ENCODE peak calls at places on chromosomes 5 and 9, in five cellular contexts. H is CD4-positive, CD25-positive, alpha-beta regulatory T cell; X is lower lobe of right lung; P is stomach; L is GM23248. K is an unnamed sample.

GRCh38 chr5:66929281-66929680 is 267.3 kb downstream of the CD180 start:
- DNase-seq in H (no peak), X (no peak), P (no peak), L (no peak), K (no peak)

GRCh38 chr9:91855196-91855595 is 94.8 kb downstream of the ROR2 start:
- DNase-seq in H (no peak), X (no peak), P (no peak), L (no peak), K (no peak)

GRCh38 chr9:92614763-92615441 is 55.0 kb downstream of the IPPK start:
- DNase-seq in H (no peak), X (no peak), P (no peak), L (peak), K (no peak)

GRCh38 chr5:145471831-145472616 is 363.1 kb downstream of the PRELID2 start:
- DNase-seq in H (no peak), X (no peak), P (peak), L (peak), K (no peak)

GRCh38 chr5:159156839-159157238 is 52.5 kb downstream of the RNF145 start:
- DNase-seq in H (peak), X (no peak), P (no peak), L (peak), K (no peak)

GRCh38 chr5:26761040-26761439 is 277.3 kb downstream of the CDH9 start:
- DNase-seq in H (no peak), X (no peak), P (no peak), L (no peak), K (no peak)

GRCh38 chr9:99635032-99635431 is 186.7 kb upstream of the NR4A3 start:
- DNase-seq in H (no peak), X (no peak), P (no peak), L (peak), K (no peak)

GRCh38 chr9:95609426-95609825 is 92.7 kb upstream of the PTCH1 start:
- DNase-seq in H (no peak), X (no peak), P (no peak), L (no peak), K (no peak)

GRCh38 chr5:15513379-15513778 is 13.4 kb downstream of the FBXL7 start:
- DNase-seq in H (no peak), X (no peak), P (no peak), L (no peak), K (no peak)

DNA sequence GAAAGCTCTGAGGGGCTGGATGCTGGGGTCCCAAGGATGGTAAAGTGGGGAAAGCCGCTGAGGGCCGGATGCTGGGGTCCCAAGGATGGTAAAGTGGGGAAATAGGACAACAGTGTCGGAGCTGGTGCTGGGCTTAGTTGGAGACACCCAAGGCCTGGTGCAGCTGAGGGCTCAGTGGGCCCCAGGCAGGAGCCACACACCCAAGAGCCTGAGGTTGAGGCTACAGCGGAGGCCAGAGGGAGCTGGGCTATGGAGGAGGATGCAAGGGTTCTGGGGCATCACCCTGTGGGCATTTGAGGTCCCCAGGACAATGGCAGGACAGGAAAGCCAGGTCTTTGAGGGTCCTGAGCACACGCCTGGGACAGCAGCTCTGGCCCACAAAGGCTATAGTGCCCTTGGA is 19.1 kb upstream of the SLC9A3 start:
- DNase-seq in H (no peak), X (peak), P (no peak), L (no peak), K (peak)
- H3K4me3 ChIP-seq in H (no peak), X (no peak), P (no peak), L (no peak), K (no peak)

DNA sequence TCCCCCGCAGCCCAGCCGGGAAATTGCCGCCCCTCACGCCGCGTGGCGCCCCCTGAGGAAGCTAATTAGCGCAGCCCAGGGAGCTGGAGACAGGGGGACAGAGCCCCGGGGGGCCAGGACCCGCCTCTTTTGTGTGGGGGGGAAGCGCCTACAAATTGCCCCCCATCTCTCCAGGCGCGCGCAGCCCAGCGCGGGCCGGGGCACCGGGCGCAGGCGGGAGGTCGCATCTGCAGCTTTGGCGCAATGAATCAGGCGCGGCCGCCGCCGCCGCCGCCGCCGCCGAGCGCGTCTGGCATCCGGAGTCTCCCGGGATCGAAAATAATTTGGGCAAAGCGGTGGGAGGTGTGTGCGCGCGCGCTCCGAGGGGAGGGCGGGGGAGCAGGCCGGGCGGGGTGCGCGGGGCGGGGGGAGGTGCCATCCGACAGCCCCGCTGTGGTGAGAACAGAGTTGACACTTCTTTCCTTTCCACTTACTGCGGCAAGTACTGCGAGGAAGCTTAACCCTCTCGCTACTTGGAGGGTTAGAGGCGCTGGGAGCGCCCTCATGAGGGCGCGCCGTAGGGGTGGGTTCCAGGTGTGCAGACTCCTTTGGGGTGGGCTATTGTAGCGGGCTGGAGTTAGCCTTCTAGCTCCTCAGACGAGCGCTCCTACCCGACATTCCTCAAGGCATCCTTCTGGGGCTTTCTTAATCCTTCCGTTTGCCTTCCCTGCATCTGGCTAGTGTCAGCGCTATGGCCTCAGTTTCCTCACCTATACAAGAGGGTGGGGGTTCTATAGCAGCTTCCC is 63.1 kb downstream of the CXXC5 start:
- DNase-seq in H (peak), X (no peak), P (no peak), L (peak), K (peak)
- H3K27ac ChIP-seq in H (no peak), X (no peak), P (peak), L (peak), K (peak)

DNA sequence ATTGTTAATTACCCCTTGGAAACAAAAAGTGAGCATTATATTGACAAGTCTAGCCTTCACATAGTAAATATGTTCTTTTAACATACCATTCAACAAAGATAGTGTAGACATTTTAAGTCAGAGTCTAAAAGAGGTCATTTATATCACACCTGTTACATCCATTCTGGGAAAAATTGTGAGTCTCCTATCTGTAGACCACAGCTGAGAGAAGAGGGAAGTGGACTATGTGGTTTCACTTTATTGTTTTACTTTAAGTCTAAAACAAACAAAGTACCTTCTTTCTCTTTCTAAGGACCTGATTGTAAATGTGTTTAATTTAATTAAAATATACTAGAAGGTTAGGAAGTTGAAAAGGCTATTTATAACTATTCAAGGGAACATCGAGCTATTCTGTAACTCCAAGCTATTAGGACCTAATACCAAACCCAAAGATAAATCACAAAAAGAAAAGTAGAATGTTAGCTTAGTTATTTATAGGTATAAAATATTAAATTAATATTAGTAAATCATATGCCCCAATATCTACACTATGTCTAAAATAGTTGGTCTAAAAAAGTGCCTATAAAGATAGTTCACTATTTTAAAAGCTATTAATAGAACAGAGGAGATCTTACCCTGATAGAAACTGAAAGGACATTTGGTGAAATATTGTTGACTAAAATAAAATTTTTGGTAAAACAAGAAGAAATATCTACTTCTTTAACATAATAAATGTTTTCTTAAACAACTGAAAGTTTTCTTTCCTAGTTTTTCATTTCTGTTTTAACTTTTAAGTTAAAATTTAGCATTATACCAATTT is 134.9 kb downstream of the TMEM167A start:
- DNase-seq in H (no peak), X (no peak), P (no peak), L (no peak), K (no peak)
- H3K4me3 ChIP-seq in H (no peak), X (no peak), P (no peak), L (no peak), K (no peak)

GRCh38 chr5:61624966-61625681 is 293.1 kb downstream of the ZSWIM6 start:
- DNase-seq in H (no peak), X (no peak), P (no peak), L (peak), K (no peak)

GRCh38 chr5:61625682-61626620 is 293.9 kb downstream of the ZSWIM6 start:
- DNase-seq in H (no peak), X (peak), P (peak), L (peak), K (peak)

GRCh38 chr5:61624553-61624952 is 292.5 kb downstream of the ZSWIM6 start:
- DNase-seq in H (no peak), X (no peak), P (no peak), L (no peak), K (no peak)

GRCh38 chr5:61623401-61624069 is 291.5 kb downstream of the ZSWIM6 start:
- DNase-seq in H (no peak), X (no peak), P (no peak), L (peak), K (no peak)

DNA sequence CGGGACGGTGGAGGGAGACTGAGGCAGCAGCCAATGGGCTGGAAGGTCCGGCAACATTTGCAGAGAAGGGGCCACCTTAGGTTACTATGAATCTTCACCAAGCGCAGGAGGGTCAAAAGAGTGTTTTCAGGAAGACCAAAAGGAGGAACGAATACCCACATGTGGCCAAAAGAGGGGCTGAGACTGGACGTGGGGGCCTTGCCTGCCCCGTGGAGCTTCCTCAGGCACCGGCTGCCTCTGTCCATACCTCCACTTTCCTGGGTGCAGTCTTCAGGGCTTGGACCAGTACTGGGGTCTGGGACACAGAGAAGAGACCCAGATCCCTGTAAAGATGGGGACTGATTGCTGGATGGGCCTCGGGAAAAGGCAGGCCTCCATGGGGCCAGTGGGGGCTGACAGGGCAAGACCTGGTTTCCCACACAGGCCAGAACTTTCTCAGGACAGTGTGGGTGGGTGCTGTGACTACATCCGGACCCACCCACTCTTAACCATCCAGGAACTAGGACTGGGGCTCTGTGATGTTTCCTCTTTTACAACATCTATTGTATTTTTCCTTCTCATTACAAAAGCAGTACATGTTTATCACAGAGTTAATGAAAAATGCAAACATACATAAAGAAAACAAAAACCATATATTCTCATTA is 294.7 kb downstream of the ZSWIM6 start:
- DNase-seq in H (no peak), X (no peak), P (no peak), L (no peak), K (no peak)
- H3K27ac ChIP-seq in H (no peak), X (peak), P (peak), L (no peak), K (peak)

GRCh38 chr5:176985516-176985915 is 21.1 kb downstream of the UIMC1 start:
- DNase-seq in H (peak), X (no peak), P (no peak), L (no peak), K (no peak)
- H3K4me3 ChIP-seq in H (peak), X (no peak), P (no peak), L (no peak), K (no peak)

DNA sequence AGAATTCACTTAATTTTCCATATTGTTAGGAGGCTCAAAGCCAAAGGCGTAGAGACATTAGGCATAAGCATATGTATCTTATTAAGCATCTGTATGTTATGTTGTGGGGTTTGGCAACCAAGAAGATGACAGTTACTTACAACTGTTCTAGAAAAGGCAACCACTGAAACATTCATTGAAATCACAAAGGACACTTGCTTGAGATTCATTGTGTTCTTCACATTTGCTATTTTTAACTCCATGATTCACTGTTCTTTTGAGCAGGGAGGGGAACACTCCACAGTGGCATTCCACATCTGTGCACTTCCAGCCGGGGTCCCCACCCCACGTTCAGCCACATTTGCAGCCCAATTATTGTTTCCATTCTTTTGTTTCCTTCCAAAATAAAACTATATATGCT is 107.1 kb downstream of the PALM2AKAP2 start:
- DNase-seq in H (no peak), X (no peak), P (no peak), L (peak), K (no peak)
- H3K27ac ChIP-seq in H (no peak), X (no peak), P (peak), L (peak), K (peak)